ENCODE peak calls at places on chromosomes 12 and 14, in five cellular contexts. E is H1; F is CD8-positive, alpha-beta T cell; R is CD4-positive, alpha-beta T cell; M is testis. D is an unnamed sample.

GRCh38 chr12:7068240-7068993 is 7.9 kb downstream of the C1S start:
- DNase-seq in M (no peak), F (no peak), E (no peak), R (no peak), D (peak; percentile 77)

GRCh38 chr14:56630707-56631106 is 51.1 kb downstream of the TMEM260 start:
- DNase-seq in E (no peak), M (no peak), F (no peak), R (no peak), D (no peak)

GRCh38 chr12:106246891-106247730 is 709 bp downstream of the CKAP4 start:
- DNase-seq in F (peak; percentile 62), R (peak; percentile 43), E (no peak), M (peak; percentile 57), D (peak; percentile 83)

GRCh38 chr12:59093090-59093489 is 172.8 kb upstream of the LRIG3 start:
- DNase-seq in E (no peak), F (no peak), M (no peak), R (no peak), D (no peak)

GRCh38 chr12:27504506-27504905 is 19.5 kb upstream of the PPFIBP1 start:
- DNase-seq in F (no peak), M (no peak), E (no peak), R (no peak), D (no peak)

GRCh38 chr12:39935275-39935674 is 170.6 kb downstream of the SLC2A13 start:
- DNase-seq in M (no peak), R (no peak), E (no peak), F (no peak), D (no peak)

GRCh38 chr14:52080817-52081755 is 12.2 kb upstream of the NID2 start:
- DNase-seq in M (no peak), R (no peak), F (no peak), E (no peak), D (no peak)

GRCh38 chr12:55738113-55739024 is 4.6 kb upstream of the GDF11 start:
- DNase-seq in E (no peak), R (peak; percentile 76), M (peak; percentile 93), F (peak; percentile 85), D (peak; percentile 91)

GRCh38 chr12:115752151-115752550 is 525.3 kb downstream of the MED13L start:
- DNase-seq in F (no peak), E (no peak), M (no peak), R (no peak), D (no peak)

GRCh38 chr14:81314443-81315175 is 85.5 kb downstream of the STON2 start:
- DNase-seq in E (no peak), R (no peak), M (no peak), F (no peak), D (no peak)

GRCh38 chr12:128872303-128872702 is 19.0 kb downstream of the GLT1D1 start:
- DNase-seq in M (no peak), R (no peak), F (no peak), E (no peak), D (no peak)

GRCh38 chr12:128879898-128880764 is 26.9 kb downstream of the GLT1D1 start:
- DNase-seq in M (no peak), F (no peak), E (no peak), R (no peak), D (no peak)

GRCh38 chr12:128871516-128871892 is 18.2 kb downstream of the GLT1D1 start:
- DNase-seq in E (no peak), M (no peak), F (no peak), R (no peak), D (no peak)

GRCh38 chr12:128876559-128876958 is 23.3 kb downstream of the GLT1D1 start:
- DNase-seq in F (no peak), E (no peak), M (no peak), R (no peak), D (no peak)
- H3K9me3 ChIP-seq in F (no peaks in the 10 kb centered on the region), E (peaks cover 19% of the 10 kb centered on the region), M (no peaks in the 10 kb centered on the region), R (peaks cover 26% of the 10 kb centered on the region), D (peaks cover 6% of the 10 kb centered on the region)

DNA sequence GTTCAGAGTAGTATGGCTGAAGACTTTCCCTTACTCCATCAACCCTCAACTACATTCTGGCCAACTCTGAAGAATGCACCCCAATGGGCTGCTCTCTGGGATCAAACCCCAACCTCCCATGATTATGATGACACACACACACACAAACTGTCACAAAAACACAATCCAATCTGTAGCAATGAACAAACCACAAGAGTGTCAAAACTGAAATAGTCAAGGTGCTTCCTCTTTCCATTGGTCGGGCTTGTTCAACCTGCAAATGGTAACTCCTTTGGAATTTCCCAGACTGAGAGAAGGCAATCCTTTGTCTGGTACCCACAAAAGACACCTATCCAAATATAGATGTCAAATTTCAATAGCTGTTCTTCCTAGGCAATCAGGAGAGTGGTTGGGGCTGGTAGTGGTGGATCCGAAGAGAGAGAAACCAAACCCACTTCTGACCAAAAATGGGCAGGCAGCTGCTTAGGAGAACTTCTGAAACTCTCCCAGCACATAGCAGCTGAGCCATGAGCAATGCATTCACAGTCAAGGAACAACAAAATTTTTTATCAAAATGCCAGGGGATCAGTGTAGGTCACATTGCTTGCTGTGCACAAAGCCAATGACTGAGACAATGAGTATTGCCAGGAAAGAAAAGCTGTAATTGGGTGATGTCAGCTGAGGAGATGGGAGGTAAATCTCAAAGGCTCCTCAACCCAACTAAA is 191.6 kb downstream of the KITLG start:
- DNase-seq in E (no peak), F (no peak), R (no peak), M (no peak), D (no peak)
- H3K9me3 ChIP-seq in E (peaks cover 10% of the 10 kb centered on the region), F (no peaks in the 10 kb centered on the region), R (no peaks in the 10 kb centered on the region), M (no peaks in the 10 kb centered on the region), D (no peaks in the 10 kb centered on the region)

GRCh38 chr14:27371868-27372267 is 774.0 kb upstream of the NOVA1 start:
- DNase-seq in R (no peak), M (no peak), E (no peak), F (no peak), D (no peak)

GRCh38 chr14:27367345-27367744 is 769.5 kb upstream of the NOVA1 start:
- DNase-seq in F (no peak), M (no peak), R (no peak), E (no peak), D (no peak)

GRCh38 chr14:27371209-27371608 is 773.4 kb upstream of the NOVA1 start:
- DNase-seq in E (no peak), F (no peak), R (no peak), M (no peak), D (no peak)

GRCh38 chr14:27370775-27371174 is 772.9 kb upstream of the NOVA1 start:
- DNase-seq in F (no peak), M (no peak), R (no peak), E (no peak), D (no peak)

GRCh38 chr14:27372771-27373170 is 774.9 kb upstream of the NOVA1 start:
- DNase-seq in E (no peak), M (no peak), F (no peak), R (no peak), D (no peak)
- H3K9me3 ChIP-seq in E (no peaks in the 10 kb centered on the region), M (no peaks in the 10 kb centered on the region), F (no peaks in the 10 kb centered on the region), R (peaks cover 6% of the 10 kb centered on the region), D (no peaks in the 10 kb centered on the region)

GRCh38 chr12:65220761-65221160 is 51.4 kb downstream of the LEMD3 start:
- DNase-seq in M (no peak), E (no peak), F (no peak), R (no peak), D (no peak)
- H3K9me3 ChIP-seq in M (no peaks in the 10 kb centered on the region), E (peaks cover 5% of the 10 kb centered on the region), F (no peaks in the 10 kb centered on the region), R (peaks cover 13% of the 10 kb centered on the region), D (peaks cover 8% of the 10 kb centered on the region)

GRCh38 chr14:105843444-105844046 is 317.2 kb downstream of the TMEM121 start:
- DNase-seq in E (no peak), R (no peak), M (no peak), F (peak; percentile 5), D (no peak)
- H3K9me3 ChIP-seq in E (peaks cover 80% of the 10 kb centered on the region), R (no peaks in the 10 kb centered on the region), M (no peaks in the 10 kb centered on the region), F (no peaks in the 10 kb centered on the region), D (no peaks in the 10 kb centered on the region)

GRCh38 chr12:71759941-71760340 is 5.3 kb downstream of the RAB21 start:
- DNase-seq in F (no peak), R (no peak), M (no peak), E (no peak), D (no peak)
- H3K9me3 ChIP-seq in F (peaks cover 12% of the 10 kb centered on the region), R (peaks cover 28% of the 10 kb centered on the region), M (no peaks in the 10 kb centered on the region), E (no peaks in the 10 kb centered on the region), D (peaks cover 6% of the 10 kb centered on the region)